ENCODE peak calls at places on chromosomes 7 and 10, in nine cellular contexts. K is endothelial cell, Z is K562, W is AG04450, J is heart right ventricle, C is lower leg skin, P is GM06990, X is vagina, L is uterus. N is an unnamed sample.
A peak's percentile ranks its signal among the peaks of the same experiment; 100 is the strongest.

GRCh38 chr10:127694580-127695193 is 42.3 kb upstream of the FOXI2 start:
- DNase-seq in K (peak; percentile 58), Z (peak; percentile 50), W (no peak), J (no peak), C (no peak), P (no peak), X (no peak), L (no peak), N (no peak)

GRCh38 chr10:131113892-131114291 is 197.6 kb downstream of the TCERG1L start:
- DNase-seq in K (no peak), Z (no peak), W (no peak), J (no peak), C (no peak), P (no peak), X (no peak), L (no peak), N (no peak)

GRCh38 chr7:99741438-99741795 is 6.4 kb upstream of the CYP3A7 start:
- DNase-seq in K (no peak), Z (no peak), W (no peak), J (no peak), C (no peak), P (no peak), X (no peak), L (no peak), N (no peak)

GRCh38 chr10:49758249-49758930 is 3.7 kb downstream of the OGDHL start:
- DNase-seq in K (no peak), Z (no peak), W (no peak), J (no peak), C (peak; percentile 79), P (no peak), X (no peak), L (no peak), N (no peak)

GRCh38 chr7:91557789-91558396 is 293.7 kb downstream of the FZD1 start:
- DNase-seq in K (no peak), Z (no peak), W (no peak), J (no peak), C (no peak), P (peak; percentile 2), X (no peak), L (peak; percentile 28), N (no peak)

GRCh38 chr10:27506280-27506679 is 2.2 kb downstream of the RAB18 start:
- DNase-seq in K (no peak), Z (no peak), W (no peak), J (no peak), C (no peak), P (no peak), X (no peak), L (no peak), N (no peak)

GRCh38 chr10:112519129-112519761 is 72.2 kb downstream of the VTI1A start:
- DNase-seq in K (no peak), Z (no peak), W (no peak), J (no peak), C (no peak), P (no peak), X (no peak), L (no peak), N (no peak)

GRCh38 chr7:28660132-28660531 is 247.8 kb downstream of the CREB5 start:
- DNase-seq in K (no peak), Z (no peak), W (no peak), J (no peak), C (no peak), P (no peak), X (no peak), L (no peak), N (no peak)

GRCh38 chr10:9051328-9051974 is 997.0 kb downstream of the GATA3 start:
- DNase-seq in K (no peak), Z (no peak), W (no peak), J (no peak), C (no peak), P (no peak), X (no peak), L (no peak), N (no peak)

GRCh38 chr7:141045842-141046630 is 27.8 kb upstream of the TMEM178B start:
- DNase-seq in K (no peak), Z (no peak), W (no peak), J (peak; percentile 29), C (no peak), P (no peak), X (no peak), L (no peak), N (no peak)

GRCh38 chr10:122388287-122388997 is 13.9 kb downstream of the PLEKHA1 start:
- DNase-seq in K (no peak), Z (no peak), W (no peak), J (no peak), C (no peak), P (no peak), X (no peak), L (no peak), N (no peak)

GRCh38 chr7:149625339-149625946 is 127.8 kb upstream of the ZNF746 start:
- DNase-seq in K (peak; percentile 58), Z (peak; percentile 91), W (no peak), J (peak; percentile 58), C (peak; percentile 88), P (peak; percentile 45), X (no peak), L (peak; percentile 63), N (no peak)

GRCh38 chr10:60952067-60952845 is 8.3 kb upstream of the RHOBTB1 start:
- DNase-seq in K (no peak), Z (no peak), W (no peak), J (no peak), C (no peak), P (no peak), X (no peak), L (no peak), N (no peak)

GRCh38 chr7:137462847-137463246 is 119.3 kb upstream of the PTN start:
- DNase-seq in K (no peak), Z (no peak), W (no peak), J (no peak), C (no peak), P (no peak), X (no peak), L (no peak), N (no peak)

DNA sequence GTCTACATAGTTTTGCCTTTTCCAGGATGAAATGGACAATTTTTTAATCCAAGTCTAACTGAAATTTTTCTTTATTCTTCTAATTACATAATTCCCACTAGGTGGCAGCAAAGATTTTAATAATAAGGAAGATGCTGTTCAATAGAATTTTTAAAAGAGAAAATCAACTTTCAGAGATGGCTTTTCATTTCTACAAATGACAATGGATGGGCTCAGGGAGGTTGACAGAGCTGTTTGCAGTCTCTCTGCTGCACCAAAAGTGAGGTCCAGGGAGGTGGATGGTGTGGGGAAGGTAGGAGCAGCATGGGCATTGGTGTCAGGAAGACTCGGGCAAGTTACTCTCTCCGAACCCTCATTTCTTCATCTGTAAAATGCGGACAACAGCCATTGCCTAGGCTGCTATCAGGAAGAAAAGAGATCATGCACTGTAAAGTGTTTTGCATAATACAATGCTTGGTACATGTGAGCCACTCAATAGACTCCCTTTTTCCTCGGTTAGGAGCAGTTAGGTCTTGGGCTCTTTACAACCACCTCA is 107.3 kb downstream of the ABLIM1 start:
- DNase-seq in K (no peak), Z (peak; percentile 5), W (no peak), J (no peak), C (no peak), P (no peak), X (no peak), L (no peak), N (no peak)
- TF ChIP-seq CTCF in K (peak; percentile 84), Z (no peak), W (peak; percentile 39), J (peak; percentile 17), C (no peak), P (peak; percentile 22), X (peak; percentile 65), L (peak; percentile 57), N (peak; percentile 61)

DNA sequence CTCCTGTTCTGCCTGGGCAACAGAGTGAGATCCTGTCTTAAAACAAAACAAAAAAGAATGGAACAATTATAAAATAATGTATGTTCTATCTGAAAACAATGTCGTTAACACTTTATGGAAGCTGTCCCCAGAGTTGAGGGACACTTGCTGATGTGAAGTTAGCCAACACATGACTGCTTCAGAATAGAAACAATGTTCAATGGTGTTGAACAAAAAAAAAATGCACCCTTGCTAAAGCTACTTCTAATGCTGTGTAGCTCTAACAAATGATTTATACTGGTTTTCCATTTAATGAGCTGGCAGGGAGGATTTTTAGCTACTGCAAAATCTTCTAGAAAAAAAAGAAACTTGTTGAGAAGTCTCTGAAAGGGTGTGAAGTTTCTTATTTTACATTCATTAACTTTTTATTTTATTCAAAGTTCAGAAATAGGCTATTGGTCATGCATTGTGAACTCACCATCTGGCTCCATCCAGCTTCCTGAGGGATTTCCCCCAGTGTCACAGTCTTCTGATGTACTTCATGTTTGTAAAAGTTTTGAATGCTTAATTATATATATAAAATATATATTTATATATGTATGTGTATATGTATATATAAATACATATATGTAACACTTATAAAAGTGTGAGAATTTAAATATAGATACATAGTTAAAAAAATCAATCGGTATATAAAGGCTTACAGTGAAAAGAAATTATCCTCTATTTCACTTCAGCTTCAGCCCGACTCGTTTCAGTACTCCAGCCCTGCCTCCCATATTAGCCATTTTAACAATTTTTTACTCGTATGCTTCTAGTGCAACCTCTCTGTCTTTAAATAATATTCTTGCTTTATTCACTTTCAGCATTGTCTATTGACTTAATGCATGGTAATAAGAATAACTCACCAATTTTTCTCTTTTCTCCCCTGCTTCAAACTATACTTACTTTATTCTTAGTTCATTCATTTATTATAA is 35.0 kb downstream of the HDAC9 start:
- DNase-seq in K (no peak), Z (no peak), W (no peak), J (no peak), C (no peak), P (no peak), X (no peak), L (no peak), N (no peak)
- TF ChIP-seq CTCF in K (no peak), Z (no peak), W (no peak), J (no peak), C (no peak), P (no peak), X (no peak), L (no peak), N (no peak)

DNA sequence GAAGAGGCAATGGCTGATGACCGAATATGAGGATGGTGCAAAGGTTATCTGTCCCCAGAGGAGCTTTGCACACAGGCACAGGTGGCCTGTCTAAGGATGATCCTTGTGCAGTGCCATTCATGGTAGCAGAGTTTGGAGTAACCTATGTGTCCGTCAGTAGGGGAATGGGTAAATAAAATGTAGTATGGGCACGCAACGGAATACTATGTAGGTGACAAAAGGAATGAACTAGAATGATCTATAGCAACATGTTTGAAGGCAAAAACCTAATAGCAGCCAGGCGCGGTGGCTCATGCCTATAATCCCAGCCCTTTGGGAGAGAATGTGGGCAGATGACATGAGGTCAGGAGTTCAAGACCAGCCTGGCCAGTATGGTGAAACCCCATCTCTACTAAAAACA is 41.6 kb upstream of the ECHDC3 start:
- DNase-seq in K (no peak), Z (no peak), W (no peak), J (no peak), C (no peak), P (no peak), X (no peak), L (no peak), N (no peak)
- TF ChIP-seq CTCF in K (no peak), Z (no peak), W (no peak), J (no peak), C (no peak), P (no peak), X (no peak), L (no peak), N (no peak)

DNA sequence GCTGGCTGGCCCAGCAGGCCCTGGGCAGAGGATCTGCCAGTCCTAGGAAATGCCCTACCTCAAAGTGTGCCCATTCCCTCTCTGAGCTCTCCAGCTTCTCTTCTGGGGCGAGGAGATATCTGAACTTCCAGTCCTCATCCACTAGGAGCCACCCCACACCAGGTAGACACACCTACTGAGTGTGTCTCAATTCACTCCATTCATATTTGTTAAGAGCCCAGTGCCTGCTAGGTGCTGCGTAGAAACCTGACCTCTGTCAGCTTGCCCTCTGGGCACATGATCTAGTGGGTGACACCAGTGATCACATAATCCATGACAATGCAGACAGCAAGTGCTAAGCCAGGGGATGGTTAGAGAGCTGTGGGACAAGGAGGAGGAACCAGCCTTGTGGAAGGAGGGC is 81.5 kb downstream of the COL13A1 start:
- DNase-seq in K (no peak), Z (peak; percentile 11), W (no peak), J (no peak), C (no peak), P (no peak), X (no peak), L (no peak), N (no peak)
- TF ChIP-seq CTCF in K (no peak), Z (peak; percentile 34), W (no peak), J (no peak), C (no peak), P (no peak), X (no peak), L (no peak), N (no peak)